ENCODE peak calls at places on chromosomes 3 and 15, in eight cellular contexts. B is GM04504; A is progenitor cell of endocrine pancreas; Y is ELR; Q is naive B cell; F is left lobe of liver; H is GM03348; V is stimulated activated naive CD8-positive, alpha-beta T cell treated with anti-CD3 and anti-CD28 coated beads, Interleukin-15, amount 100 ng/mL, for 72 hours. D is an unnamed sample.

GRCh38 chr15:67059127-67059553 is 6.3 kb upstream of the SMAD3 start:
- DNase-seq in B (no peak), A (no peak), Y (no peak), Q (no peak), F (peak; percentile 94), H (no peak), V (no peak), D (no peak)

GRCh38 chr3:94787734-94788133 is 724.9 kb downstream of the NSUN3 start:
- DNase-seq in B (no peak), A (no peak), Y (no peak), Q (no peak), F (no peak), H (no peak), V (no peak), D (no peak)

GRCh38 chr3:126329927-126330725 is 27.1 kb downstream of the KLF15 start:
- DNase-seq in B (no peak), A (no peak), Y (no peak), Q (no peak), F (peak; percentile 40), H (no peak), V (no peak), D (no peak)

GRCh38 chr15:36785396-36785795 is 206.0 kb downstream of the CDIN1 start:
- DNase-seq in B (no peak), A (no peak), Y (no peak), Q (no peak), F (peak; percentile 55), H (no peak), V (no peak), D (no peak)

GRCh38 chr3:17057316-17057715 is 172.6 kb downstream of the PLCL2 start:
- DNase-seq in B (peak; percentile 35), A (no peak), Y (peak; percentile 61), Q (no peak), F (no peak), H (peak; percentile 54), V (no peak), D (no peak)

GRCh38 chr3:111605016-111605415 is 9.9 kb upstream of the ZBED2 start:
- DNase-seq in B (no peak), A (no peak), Y (peak; percentile 92), Q (no peak), F (no peak), H (no peak), V (no peak), D (peak; percentile 27)

GRCh38 chr3:14461748-14462324 is 59.4 kb downstream of the SLC6A6 start:
- DNase-seq in B (no peak), A (no peak), Y (peak; percentile 77), Q (peak; percentile 22), F (no peak), H (peak; percentile 76), V (peak; percentile 21), D (no peak)

GRCh38 chr3:23481660-23482278 is 278.6 kb downstream of the UBE2E2 start:
- DNase-seq in B (no peak), A (no peak), Y (no peak), Q (no peak), F (no peak), H (no peak), V (no peak), D (no peak)

GRCh38 chr3:107461721-107462120 is 61.0 kb upstream of the BBX start:
- DNase-seq in B (no peak), A (no peak), Y (no peak), Q (no peak), F (no peak), H (no peak), V (no peak), D (no peak)

GRCh38 chr3:73653877-73654276 is 29.1 kb upstream of the PDZRN3 start:
- DNase-seq in B (no peak), A (no peak), Y (peak; percentile 2), Q (no peak), F (no peak), H (peak; percentile 21), V (no peak), D (no peak)

GRCh38 chr3:141105828-141106628 is 54.9 kb downstream of the SPSB4 start:
- DNase-seq in B (peak; percentile 55), A (peak; percentile 38), Y (peak; percentile 85), Q (peak; percentile 29), F (peak; percentile 57), H (peak; percentile 81), V (peak; percentile 56), D (peak; percentile 18)

GRCh38 chr15:81002254-81003022 is 1.7 kb downstream of the TLNRD1 start:
- DNase-seq in B (no peak), A (no peak), Y (peak; percentile 45), Q (no peak), F (no peak), H (peak; percentile 47), V (no peak), D (no peak)

GRCh38 chr3:13332158-13332557 is 88.0 kb downstream of the NUP210 start:
- DNase-seq in B (no peak), A (no peak), Y (no peak), Q (peak; percentile 82), F (no peak), H (no peak), V (no peak), D (no peak)

D was measured in T1000.